ENCODE peak calls at places on chromosomes 1 and 21, in six cellular contexts. Z, J, K, F, R and I are unnamed samples.

GRCh38 chr1:30109853-30110252 is 613.5 kb downstream of the MATN1 start:
- DNase-seq in Z (no peak), K (no peak), J (peak), F (no peak), R (no peak), I (no peak)

GRCh38 chr1:38134294-38134755 is 87.7 kb upstream of the POU3F1 start:
- DNase-seq in F (no peak), Z (no peak), K (no peak), J (no peak), R (no peak), I (no peak)

GRCh38 chr1:26529655-26530539 is at the start of gene RPS6KA1:
- DNase-seq in R (peak), F (peak), J (peak), K (peak), Z (peak), I (peak)

GRCh38 chr1:91809267-91809666 is 76.7 kb downstream of the TGFBR3 start:
- DNase-seq in K (no peak), R (no peak), F (no peak), Z (no peak), J (no peak), I (no peak)

GRCh38 chr1:187715483-187715882 is 886.7 kb downstream of the PLA2G4A start:
- DNase-seq in K (no peak), Z (no peak), R (no peak), J (no peak), F (no peak), I (no peak)

GRCh38 chr1:167617100-167617949 is 12.7 kb upstream of the RCSD1 start:
- DNase-seq in J (no peak), K (no peak), Z (no peak), R (no peak), F (no peak), I (no peak)

GRCh38 chr1:64323054-64323453 is 119.6 kb downstream of the UBE2U start:
- DNase-seq in F (no peak), R (no peak), Z (no peak), K (no peak), J (no peak), I (no peak)

GRCh38 chr1:77370588-77371306 is 88.9 kb downstream of the AK5 start:
- DNase-seq in R (no peak), J (no peak), F (no peak), K (no peak), Z (no peak), I (no peak)

GRCh38 chr1:203323587-203323986 is 18.3 kb downstream of the BTG2 start:
- DNase-seq in J (no peak), K (no peak), F (no peak), R (no peak), Z (no peak), I (no peak)

GRCh38 chr1:203320546-203321272 is 15.4 kb downstream of the BTG2 start:
- DNase-seq in F (peak), R (no peak), Z (peak), K (peak), J (no peak), I (peak)

GRCh38 chr1:203322480-203323179 is 17.3 kb downstream of the BTG2 start:
- DNase-seq in Z (peak), F (no peak), K (no peak), R (no peak), J (no peak), I (no peak)

GRCh38 chr1:203324103-203325003 is 19.0 kb downstream of the BTG2 start:
- DNase-seq in R (no peak), Z (no peak), F (peak), J (no peak), K (peak), I (peak)

GRCh38 chr1:203321273-203322052 is 16.1 kb downstream of the BTG2 start:
- DNase-seq in K (no peak), J (no peak), F (no peak), Z (no peak), R (no peak), I (no peak)
- H3K4me3 ChIP-seq in K (peak), J (no peak), F (no peak), Z (no peak), R (no peak), I (no peak)

GRCh38 chr1:156624814-156625435 is 5.7 kb downstream of the HAPLN2 start:
- DNase-seq in Z (no peak), J (peak), R (no peak), F (no peak), K (no peak), I (no peak)
- H3K4me3 ChIP-seq in Z (peak), J (no peak), R (no peak), F (peak), K (peak), I (no peak)

GRCh38 chr21:41698071-41698470 is 68.8 kb downstream of the RIPK4 start:
- DNase-seq in Z (no peak), F (no peak), K (no peak), R (no peak), J (peak), I (no peak)
- H3K4me3 ChIP-seq in Z (no peak), F (no peak), K (no peak), R (no peak), J (no peak), I (no peak)

GRCh38 chr21:39336457-39337008 is 12.4 kb downstream of the HMGN1 start:
- DNase-seq in F (no peak), Z (no peak), K (no peak), R (no peak), J (no peak), I (no peak)
- H3K4me3 ChIP-seq in F (no peak), Z (no peak), K (no peak), R (no peak), J (no peak), I (no peak)

DNA sequence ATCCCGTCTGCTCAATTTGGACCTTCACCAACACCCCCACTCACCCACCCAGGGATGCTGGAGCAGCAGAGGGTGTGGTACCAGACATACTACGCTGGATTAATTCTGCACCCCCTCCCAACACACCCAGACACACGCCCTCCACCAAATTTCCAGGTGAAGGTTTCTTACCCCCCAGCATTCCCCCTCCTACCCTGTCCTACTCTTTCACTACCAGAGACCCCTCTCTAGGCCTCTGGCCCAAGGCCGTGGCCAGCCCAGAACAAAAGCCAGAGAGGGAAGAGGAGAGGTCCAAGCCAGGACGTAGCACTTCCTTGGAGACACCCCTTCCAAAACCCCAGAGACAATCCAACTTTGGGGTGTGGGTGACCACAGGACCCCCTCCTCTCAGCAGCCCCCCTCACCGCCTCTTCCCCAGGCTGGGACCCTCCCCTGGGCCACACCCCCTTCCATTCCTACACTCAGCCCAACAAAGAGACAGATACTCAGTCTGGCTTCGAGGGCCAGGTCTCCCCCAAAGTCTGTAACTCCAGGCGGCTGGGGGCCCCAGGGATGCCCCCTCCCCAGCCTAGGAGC is 1.6 kb downstream of the MEX3A start:
- DNase-seq in F (no peak), J (no peak), Z (no peak), R (no peak), K (no peak), I (no peak)
- H3K4me3 ChIP-seq in F (peak), J (no peak), Z (peak), R (no peak), K (no peak), I (no peak)

DNA sequence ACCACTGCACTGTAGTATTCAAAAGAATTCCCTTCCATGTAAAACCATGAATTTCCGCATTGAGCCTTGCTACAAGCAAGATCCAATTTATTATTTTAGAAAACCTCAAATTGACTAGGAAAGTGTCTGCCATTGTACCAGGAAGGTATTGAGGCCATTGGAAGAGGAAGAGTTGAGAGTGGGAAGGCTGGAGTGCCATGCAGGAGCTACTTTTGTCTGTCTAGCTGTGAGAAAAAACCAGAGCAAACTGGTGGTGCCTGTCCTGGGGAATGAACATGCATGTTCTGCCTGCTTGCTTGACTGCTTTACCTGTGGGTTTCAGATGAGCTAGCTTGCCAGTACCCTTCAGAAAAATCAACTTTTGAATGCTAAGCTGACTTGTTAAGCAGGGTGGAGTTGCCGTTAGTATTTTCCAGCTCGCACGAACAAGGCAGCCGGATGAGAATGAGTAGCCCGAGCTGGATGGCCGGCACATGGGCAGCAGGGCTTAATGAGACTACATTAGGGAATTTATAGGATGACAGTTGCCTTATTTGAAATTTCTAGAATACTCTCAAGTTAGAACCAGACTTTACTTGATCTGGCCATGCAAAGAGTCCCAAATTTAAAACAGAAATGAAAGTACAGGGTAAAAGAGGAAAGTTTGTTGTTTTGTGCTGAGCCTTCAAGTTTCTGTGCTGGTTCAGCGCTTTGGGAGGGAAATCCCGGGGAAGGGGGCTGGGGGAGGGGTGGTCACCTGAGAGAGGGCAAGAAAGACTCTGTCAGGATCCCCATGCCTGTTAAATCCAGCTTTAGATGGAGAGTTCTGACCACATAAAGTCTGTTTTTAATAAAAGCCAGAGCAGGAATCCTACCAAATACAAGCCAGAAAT is 29.6 kb upstream of the C1orf105 start:
- DNase-seq in R (peak), J (no peak), Z (no peak), K (no peak), F (no peak), I (peak)
- H3K4me3 ChIP-seq in R (no peak), J (peak), Z (peak), K (no peak), F (no peak), I (no peak)